ENCODE peak calls at places on chromosomes 13 and 19, in eight cellular contexts. X is fibroblast of lung, L is heart right ventricle, M is thoracic aorta, K is uterus, O is lung, A is OCI-LY7, U is PC-3. B is an unnamed sample. For H3K4me1, the result is how much of the 10 kb centered on the place peaks cover.

GRCh38 chr19:3964256-3965194 is 6.4 kb downstream of the DAPK3 start:
- DNase-seq in X (no peak), L (no peak), M (no peak), K (no peak), O (no peak), A (no peak), U (no peak), B (no peak)

GRCh38 chr19:16807416-16808274 is 21.6 kb upstream of the SIN3B start:
- DNase-seq in X (no peak), L (no peak), M (no peak), K (no peak), O (no peak), A (no peak), U (no peak), B (no peak)

GRCh38 chr13:99564389-99564788 is 63.1 kb downstream of the TM9SF2 start:
- DNase-seq in X (no peak), L (no peak), M (no peak), K (no peak), O (no peak), A (no peak), U (no peak), B (no peak)

GRCh38 chr13:41268764-41269163 is 5.4 kb upstream of the MTRF1 start:
- DNase-seq in X (peak), L (no peak), M (no peak), K (no peak), O (no peak), A (peak), U (peak), B (no peak)

GRCh38 chr19:37362733-37363132 is 8.2 kb upstream of the ZNF527 start:
- DNase-seq in X (no peak), L (no peak), M (no peak), K (no peak), O (no peak), A (peak), U (no peak), B (no peak)

GRCh38 chr13:113768018-113768905 is 9.2 kb downstream of the TMEM255B start:
- DNase-seq in X (no peak), L (no peak), M (no peak), K (no peak), O (no peak), A (no peak), U (no peak), B (no peak)

GRCh38 chr13:99975626-99976025 is 4.1 kb upstream of the ZIC5 start:
- DNase-seq in X (no peak), L (no peak), M (no peak), K (no peak), O (no peak), A (no peak), U (no peak), B (no peak)

GRCh38 chr19:38385057-38385803 is 2.6 kb downstream of the GGN start:
- DNase-seq in X (no peak), L (no peak), M (no peak), K (no peak), O (no peak), A (no peak), U (no peak), B (no peak)

GRCh38 chr13:110965038-110965754 is 50.3 kb upstream of the ANKRD10 start:
- DNase-seq in X (peak), L (no peak), M (no peak), K (no peak), O (no peak), A (no peak), U (peak), B (no peak)

GRCh38 chr19:14003279-14004051 is 2.7 kb downstream of the RFX1 start:
- DNase-seq in X (no peak), L (no peak), M (no peak), K (no peak), O (no peak), A (peak), U (no peak), B (peak)

GRCh38 chr13:113413178-113413897 is 40.0 kb downstream of the ADPRHL1 start:
- DNase-seq in X (peak), L (no peak), M (peak), K (no peak), O (no peak), A (no peak), U (no peak), B (no peak)

GRCh38 chr19:48991823-48992570 is 1.1 kb downstream of the GYS1 start:
- DNase-seq in X (peak), L (peak), M (peak), K (peak), O (peak), A (no peak), U (peak), B (peak)

GRCh38 chr13:63025741-63026140 is 1610.1 kb upstream of the PCDH20 start:
- DNase-seq in X (no peak), L (no peak), M (no peak), K (no peak), O (no peak), A (no peak), U (no peak), B (no peak)

GRCh38 chr13:19268331-19268730 is 86.7 kb upstream of the TUBA3C start:
- DNase-seq in X (no peak), L (no peak), M (no peak), K (no peak), O (no peak), A (no peak), U (no peak), B (no peak)

GRCh38 chr13:47478985-47479384 is 522.1 kb downstream of the SUCLA2 start:
- DNase-seq in X (no peak), L (peak), M (no peak), K (no peak), O (no peak), A (no peak), U (peak), B (peak)

GRCh38 chr13:110334256-110334655 is 27.2 kb downstream of the COL4A2 start:
- DNase-seq in X (peak), L (no peak), M (no peak), K (no peak), O (no peak), A (no peak), U (no peak), B (no peak)

GRCh38 chr19:17321655-17322489 is 12.5 kb downstream of the DDA1 start:
- DNase-seq in X (no peak), L (no peak), M (no peak), K (no peak), O (no peak), A (no peak), U (no peak), B (no peak)

GRCh38 chr19:10761443-10762242 is 43.8 kb downstream of the DNM2 start:
- DNase-seq in X (no peak), L (no peak), M (no peak), K (no peak), O (no peak), A (no peak), U (no peak), B (no peak)

GRCh38 chr19:7682175-7682855 is 1.7 kb downstream of the TRAPPC5 start:
- DNase-seq in X (no peak), L (peak), M (no peak), K (no peak), O (no peak), A (no peak), U (no peak), B (no peak)

GRCh38 chr13:34161829-34162544 is 344.0 kb downstream of the RFC3 start:
- DNase-seq in X (peak), L (no peak), M (no peak), K (no peak), O (no peak), A (no peak), U (peak), B (no peak)

GRCh38 chr13:67117010-67117550 is 113.1 kb downstream of the PCDH9 start:
- DNase-seq in X (no peak), L (no peak), M (no peak), K (no peak), O (no peak), A (no peak), U (no peak), B (no peak)

GRCh38 chr19:10812902-10813404 is 23.1 kb downstream of the TMED1 start:
- DNase-seq in X (peak), L (no peak), M (peak), K (peak), O (peak), A (no peak), U (peak), B (no peak)

GRCh38 chr19:34881982-34882381 is 44.7 kb upstream of the ZNF30 start:
- DNase-seq in X (no peak), L (no peak), M (no peak), K (no peak), O (no peak), A (no peak), U (peak), B (no peak)

GRCh38 chr13:74134777-74135305 is 637 bp upstream of the KLF12 start:
- DNase-seq in X (no peak), L (peak), M (peak), K (peak), O (peak), A (peak), U (peak), B (peak)

GRCh38 chr13:73166204-73166603 is 107.4 kb downstream of the KLF5 start:
- DNase-seq in X (no peak), L (no peak), M (no peak), K (no peak), O (no peak), A (no peak), U (no peak), B (no peak)

GRCh38 chr13:114007566-114007965 is 33.7 kb upstream of the C13orf46 start:
- DNase-seq in X (no peak), L (no peak), M (peak), K (peak), O (no peak), A (no peak), U (no peak), B (peak)

GRCh38 chr13:91247768-91248167 is 99.7 kb upstream of the MIR17HG start:
- DNase-seq in X (no peak), L (no peak), M (no peak), K (no peak), O (no peak), A (peak), U (peak), B (no peak)

GRCh38 chr19:48741222-48741999 is 1.0 kb upstream of the RASIP1 start:
- DNase-seq in X (no peak), L (peak), M (no peak), K (no peak), O (no peak), A (peak), U (no peak), B (peak)

GRCh38 chr13:79171131-79172061 is 234.7 kb downstream of the RBM26 start:
- DNase-seq in X (no peak), L (no peak), M (no peak), K (no peak), O (no peak), A (no peak), U (no peak), B (no peak)

GRCh38 chr13:113880651-113881611 is 17.1 kb upstream of the GAS6 start:
- DNase-seq in X (no peak), L (no peak), M (no peak), K (no peak), O (no peak), A (no peak), U (no peak), B (no peak)

GRCh38 chr19:932647-933552 is 7.1 kb downstream of the ARID3A start:
- DNase-seq in X (peak), L (peak), M (no peak), K (peak), O (no peak), A (no peak), U (no peak), B (peak)

GRCh38 chr13:110361365-110361911 is 54.4 kb downstream of the COL4A2 start:
- DNase-seq in X (peak), L (peak), M (peak), K (peak), O (no peak), A (no peak), U (no peak), B (peak)

GRCh38 chr13:27304099-27304498 is 33.5 kb downstream of the RASL11A start:
- DNase-seq in X (no peak), L (no peak), M (no peak), K (no peak), O (no peak), A (no peak), U (no peak), B (no peak)

GRCh38 chr13:79492918-79493594 is 12.1 kb downstream of the NDFIP2 start:
- DNase-seq in X (no peak), L (no peak), M (no peak), K (no peak), O (no peak), A (no peak), U (no peak), B (no peak)

GRCh38 chr19:51986309-51987291 is at the start of gene ZNF350:
- DNase-seq in X (peak), L (peak), M (peak), K (peak), O (peak), A (peak), U (peak), B (peak)
- TF ChIP-seq CTCF in X (no peak), L (no peak), M (no peak), K (peak), O (no peak), A (no peak), U (no peak), B (no peak)

GRCh38 chr19:40282920-40283319 is 2.2 kb downstream of the AKT2 start:
- DNase-seq in X (peak), L (no peak), M (no peak), K (no peak), O (no peak), A (no peak), U (no peak), B (no peak)

GRCh38 chr19:40280608-40281221 is 4.4 kb downstream of the AKT2 start:
- DNase-seq in X (no peak), L (no peak), M (no peak), K (no peak), O (peak), A (peak), U (no peak), B (peak)

GRCh38 chr19:40283414-40284250 is 1.5 kb downstream of the AKT2 start:
- DNase-seq in X (no peak), L (no peak), M (no peak), K (no peak), O (no peak), A (peak), U (no peak), B (no peak)

GRCh38 chr19:40281381-40282208 is 3.5 kb downstream of the AKT2 start:
- DNase-seq in X (no peak), L (no peak), M (no peak), K (no peak), O (no peak), A (peak), U (no peak), B (no peak)

DNA sequence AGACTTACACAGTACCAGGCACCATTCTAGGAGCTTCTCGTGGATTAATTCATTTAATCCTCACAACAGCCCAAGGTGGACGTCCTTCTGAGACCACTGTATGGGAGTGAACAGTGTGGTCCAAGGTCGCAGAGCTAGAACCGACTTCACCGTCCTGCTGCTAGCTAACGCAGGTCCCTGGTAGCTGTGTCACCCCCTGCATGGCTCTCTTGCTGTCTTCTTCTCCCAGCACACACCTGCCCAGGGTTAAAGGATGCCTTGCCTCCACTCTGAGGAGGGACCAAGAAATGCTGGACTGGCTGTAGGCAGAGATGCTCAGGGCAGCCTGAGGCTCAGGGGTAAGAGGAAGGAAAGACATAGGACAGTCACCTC is 3.0 kb downstream of the AKT2 start:
- DNase-seq in X (no peak), L (no peak), M (no peak), K (no peak), O (no peak), A (no peak), U (no peak), B (no peak)
- H3K4me1 ChIP-seq in X (under half), L (half or more), M (under half), K (half or more), O (under half), A (half or more), U (under half), B (half or more)

GRCh38 chr19:2659856-2660432 is 42.5 kb downstream of the GNG7 start:
- DNase-seq in X (no peak), L (no peak), M (no peak), K (no peak), O (no peak), A (no peak), U (no peak), B (no peak)

GRCh38 chr19:2666344-2666994 is 36.0 kb downstream of the GNG7 start:
- DNase-seq in X (no peak), L (no peak), M (no peak), K (no peak), O (no peak), A (no peak), U (no peak), B (no peak)

GRCh38 chr19:2665103-2665502 is 37.4 kb downstream of the GNG7 start:
- DNase-seq in X (no peak), L (peak), M (no peak), K (no peak), O (no peak), A (no peak), U (no peak), B (peak)

GRCh38 chr19:2663920-2664571 is 38.4 kb downstream of the GNG7 start:
- DNase-seq in X (no peak), L (peak), M (no peak), K (no peak), O (no peak), A (peak), U (no peak), B (peak)

DNA sequence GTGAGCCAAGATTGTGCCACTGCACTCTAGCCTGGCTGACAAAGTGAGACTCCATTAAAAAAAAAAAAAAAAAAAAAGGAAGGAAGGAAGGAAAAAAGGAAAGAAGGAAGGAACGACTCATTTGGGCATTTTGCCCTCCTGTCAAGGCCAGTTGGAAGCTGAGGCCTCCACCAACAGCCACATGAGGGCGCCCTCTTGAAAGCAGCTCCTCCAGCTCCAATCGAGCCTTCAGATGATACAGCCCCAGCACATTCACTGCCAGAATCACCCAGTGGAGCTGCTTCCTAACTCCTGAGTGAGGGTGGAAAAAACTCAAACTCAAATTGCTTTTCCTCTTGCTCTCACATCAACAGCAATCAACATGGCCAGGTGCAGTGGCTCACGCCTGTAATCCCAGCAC is 40.9 kb downstream of the GNG7 start:
- DNase-seq in X (no peak), L (no peak), M (no peak), K (no peak), O (no peak), A (peak), U (peak), B (no peak)
- TF ChIP-seq CTCF in X (peak), L (no peak), M (no peak), K (no peak), O (no peak), A (peak), U (peak), B (no peak)

GRCh38 chr19:41883463-41883820 is 458 bp downstream of the ARHGEF1 start:
- DNase-seq in X (no peak), L (no peak), M (no peak), K (no peak), O (no peak), A (no peak), U (no peak), B (no peak)
- H3K4me1 ChIP-seq in X (under half), L (under half), M (under half), K (under half), O (under half), A (half or more), U (under half), B (half or more)

GRCh38 chr19:19635313-19635702 is 7.3 kb upstream of the LPAR2 start:
- DNase-seq in X (no peak), L (no peak), M (no peak), K (no peak), O (no peak), A (no peak), U (no peak), B (no peak)

GRCh38 chr19:19637186-19637522 is 6.3 kb downstream of the GMIP start:
- DNase-seq in X (no peak), L (no peak), M (no peak), K (no peak), O (no peak), A (no peak), U (no peak), B (no peak)

GRCh38 chr19:19634516-19635312 is 6.7 kb upstream of the LPAR2 start:
- DNase-seq in X (no peak), L (no peak), M (no peak), K (no peak), O (no peak), A (no peak), U (no peak), B (no peak)

GRCh38 chr19:19636573-19636972 is 6.9 kb downstream of the GMIP start:
- DNase-seq in X (no peak), L (no peak), M (no peak), K (no peak), O (no peak), A (no peak), U (no peak), B (no peak)

GRCh38 chr19:19637523-19638251 is 5.8 kb downstream of the GMIP start:
- DNase-seq in X (no peak), L (no peak), M (no peak), K (no peak), O (no peak), A (no peak), U (no peak), B (no peak)
- TF ChIP-seq CTCF in X (no peak), L (no peak), M (no peak), K (no peak), O (no peak), A (peak), U (no peak), B (no peak)

GRCh38 chr19:46859637-46860124 is 1.1 kb upstream of the ARHGAP35 start:
- DNase-seq in X (no peak), L (peak), M (no peak), K (peak), O (peak), A (no peak), U (peak), B (peak)

GRCh38 chr19:46861691-46862503 is 1.1 kb downstream of the ARHGAP35 start:
- DNase-seq in X (no peak), L (peak), M (no peak), K (no peak), O (no peak), A (peak), U (peak), B (no peak)

GRCh38 chr19:46860125-46860845 is 512 bp upstream of the ARHGAP35 start:
- DNase-seq in X (peak), L (peak), M (peak), K (peak), O (peak), A (peak), U (peak), B (peak)

GRCh38 chr19:46862504-46862835 is 1.7 kb downstream of the ARHGAP35 start:
- DNase-seq in X (no peak), L (no peak), M (no peak), K (no peak), O (no peak), A (no peak), U (no peak), B (no peak)

GRCh38 chr19:46860846-46861690 is at the start of gene ARHGAP35:
- DNase-seq in X (no peak), L (peak), M (no peak), K (peak), O (no peak), A (peak), U (peak), B (no peak)
- H3K4me1 ChIP-seq in X (under half), L (half or more), M (under half), K (under half), O (under half), A (under half), U (under half), B (half or more)

GRCh38 chr19:45608948-45609347 is 6.9 kb upstream of the GPR4 start:
- DNase-seq in X (no peak), L (no peak), M (no peak), K (no peak), O (no peak), A (no peak), U (no peak), B (no peak)
- TF ChIP-seq CTCF in X (no peak), L (no peak), M (no peak), K (no peak), O (no peak), A (no peak), U (no peak), B (no peak)

B was measured in left ventricle myocardium inferior.